ENCODE peak calls at places on chromosomes 13 and 19, in four cellular contexts. One of them, this sample, is unnamed.

GRCh38 chr19:17779281-17779930 is 15.5 kb upstream of the B3GNT3 start:
- DNase-seq in stomach: no peak
- DNase-seq in body of pancreas: no peak
- DNase-seq in IMR-90: peak
- DNase-seq in this sample: peak

GRCh38 chr19:13001166-13001501 is 5.9 kb downstream of the NFIX start:
- DNase-seq in IMR-90: no peak
- DNase-seq in body of pancreas: no peak
- DNase-seq in stomach: no peak
- DNase-seq in this sample: no peak

GRCh38 chr13:37136187-37136586 is 30.7 kb upstream of the CSNK1A1L start:
- DNase-seq in stomach: no peak
- DNase-seq in IMR-90: peak
- DNase-seq in body of pancreas: no peak
- DNase-seq in this sample: peak

GRCh38 chr19:38319421-38320258 is at the start of gene KCNK6:
- DNase-seq in IMR-90: no peak
- DNase-seq in body of pancreas: peak
- DNase-seq in stomach: peak
- DNase-seq in this sample: peak

GRCh38 chr13:111211789-111212516 is 96.8 kb downstream of the ARHGEF7 start:
- DNase-seq in stomach: no peak
- DNase-seq in body of pancreas: no peak
- DNase-seq in IMR-90: peak
- DNase-seq in this sample: peak

GRCh38 chr13:27644302-27644701 is 22.6 kb downstream of the POLR1D start:
- DNase-seq in IMR-90: peak
- DNase-seq in stomach: no peak
- DNase-seq in body of pancreas: no peak
- DNase-seq in this sample: peak

GRCh38 chr13:44307255-44307654 is 66.4 kb upstream of the SERP2 start:
- DNase-seq in IMR-90: peak
- DNase-seq in stomach: no peak
- DNase-seq in body of pancreas: no peak
- DNase-seq in this sample: no peak

GRCh38 chr13:111976474-111977183 is 90.3 kb upstream of the SOX1 start:
- DNase-seq in stomach: no peak
- DNase-seq in IMR-90: no peak
- DNase-seq in body of pancreas: no peak
- DNase-seq in this sample: no peak

GRCh38 chr13:42539670-42540069 is 34.3 kb upstream of the TNFSF11 start:
- DNase-seq in body of pancreas: no peak
- DNase-seq in stomach: no peak
- DNase-seq in IMR-90: no peak
- DNase-seq in this sample: peak

GRCh38 chr13:80884031-80884785 is 543.3 kb upstream of the SPRY2 start:
- DNase-seq in body of pancreas: no peak
- DNase-seq in IMR-90: no peak
- DNase-seq in stomach: no peak
- DNase-seq in this sample: no peak

GRCh38 chr13:109647046-109647445 is 139.3 kb downstream of the IRS2 start:
- DNase-seq in stomach: no peak
- DNase-seq in IMR-90: no peak
- DNase-seq in body of pancreas: no peak
- DNase-seq in this sample: peak

GRCh38 chr13:69857188-69857821 is 250.3 kb upstream of the ATXN8OS start:
- DNase-seq in body of pancreas: no peak
- DNase-seq in stomach: no peak
- DNase-seq in IMR-90: peak
- DNase-seq in this sample: peak

GRCh38 chr13:108426893-108427292 is 157.4 kb downstream of the TNFSF13B start:
- DNase-seq in IMR-90: no peak
- DNase-seq in body of pancreas: no peak
- DNase-seq in stomach: no peak
- DNase-seq in this sample: no peak

GRCh38 chr13:111539791-111540446 is 219.5 kb downstream of the TEX29 start:
- DNase-seq in stomach: no peak
- DNase-seq in IMR-90: no peak
- DNase-seq in body of pancreas: no peak
- DNase-seq in this sample: no peak

GRCh38 chr13:67230774-67231480 is 791 bp upstream of the PCDH9 start:
- DNase-seq in body of pancreas: peak
- DNase-seq in stomach: peak
- DNase-seq in IMR-90: peak
- DNase-seq in this sample: peak

GRCh38 chr13:103386341-103386740 is 320.1 kb upstream of the SLC10A2 start:
- DNase-seq in IMR-90: no peak
- DNase-seq in stomach: no peak
- DNase-seq in body of pancreas: no peak
- DNase-seq in this sample: peak

GRCh38 chr19:29528946-29529645 is 3.3 kb downstream of the VSTM2B start:
- DNase-seq in body of pancreas: no peak
- DNase-seq in stomach: no peak
- DNase-seq in IMR-90: no peak
- DNase-seq in this sample: no peak

GRCh38 chr19:16074488-16075365 is 1.6 kb upstream of the TPM4 start:
- DNase-seq in stomach: no peak
- DNase-seq in body of pancreas: no peak
- DNase-seq in IMR-90: no peak
- DNase-seq in this sample: no peak

GRCh38 chr19:7482584-7483439 is 6.0 kb downstream of the PEX11G start:
- DNase-seq in IMR-90: no peak
- DNase-seq in body of pancreas: no peak
- DNase-seq in stomach: no peak
- DNase-seq in this sample: no peak

GRCh38 chr19:567296-567900 is 5.0 kb upstream of the BSG start:
- DNase-seq in IMR-90: no peak
- DNase-seq in stomach: no peak
- DNase-seq in body of pancreas: no peak
- DNase-seq in this sample: no peak

GRCh38 chr19:11597202-11598102 is at the start of gene ZNF627:
- DNase-seq in body of pancreas: peak
- DNase-seq in stomach: peak
- DNase-seq in IMR-90: peak
- DNase-seq in this sample: peak
- TF ChIP-seq CTCF in body of pancreas: peak
- TF ChIP-seq CTCF in stomach: peak
- TF ChIP-seq CTCF in IMR-90: peak
- TF ChIP-seq CTCF in this sample: peak

GRCh38 chr13:51773515-51773914 is 30.4 kb downstream of the DHRS12 start:
- DNase-seq in IMR-90: no peak
- DNase-seq in stomach: no peak
- DNase-seq in body of pancreas: no peak
- DNase-seq in this sample: no peak
- H3K4me3 ChIP-seq in IMR-90: no peak
- H3K4me3 ChIP-seq in stomach: no peak
- H3K4me3 ChIP-seq in body of pancreas: no peak
- H3K4me3 ChIP-seq in this sample: no peak

GRCh38 chr13:41384749-41385503 is 72.4 kb upstream of the RGCC start:
- DNase-seq in stomach: no peak
- DNase-seq in body of pancreas: no peak
- DNase-seq in IMR-90: peak
- DNase-seq in this sample: peak
- TF ChIP-seq CTCF in stomach: peak
- TF ChIP-seq CTCF in body of pancreas: peak
- TF ChIP-seq CTCF in IMR-90: peak
- TF ChIP-seq CTCF in this sample: peak

DNA sequence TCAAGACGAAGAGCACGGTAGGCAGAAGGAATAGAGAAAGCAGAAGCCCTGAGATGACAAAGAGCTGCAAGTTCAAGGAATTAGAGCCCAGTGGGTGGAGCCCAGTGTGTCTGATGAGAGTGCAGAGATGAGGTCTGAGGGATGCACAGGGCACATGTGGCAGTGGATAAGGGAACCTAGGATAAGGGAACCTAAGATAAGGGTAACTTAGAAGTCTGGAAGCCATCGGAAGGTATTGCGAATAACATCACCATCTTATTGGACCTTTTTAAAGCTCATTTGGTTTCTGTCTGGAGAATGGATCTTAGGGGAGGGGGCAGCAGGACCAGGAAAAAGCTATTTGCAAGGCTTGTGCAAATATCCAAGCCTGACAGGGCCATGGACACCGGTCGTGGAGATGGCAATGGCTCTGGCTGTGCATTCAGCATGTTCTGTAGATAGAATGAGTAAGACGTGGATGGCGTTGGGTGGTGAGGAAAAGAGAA is 1.3 kb downstream of the FPR3 start:
- DNase-seq in stomach: no peak
- DNase-seq in body of pancreas: no peak
- DNase-seq in IMR-90: no peak
- DNase-seq in this sample: no peak
- H3K4me3 ChIP-seq in stomach: no peak
- H3K4me3 ChIP-seq in body of pancreas: no peak
- H3K4me3 ChIP-seq in IMR-90: no peak
- H3K4me3 ChIP-seq in this sample: no peak

DNA sequence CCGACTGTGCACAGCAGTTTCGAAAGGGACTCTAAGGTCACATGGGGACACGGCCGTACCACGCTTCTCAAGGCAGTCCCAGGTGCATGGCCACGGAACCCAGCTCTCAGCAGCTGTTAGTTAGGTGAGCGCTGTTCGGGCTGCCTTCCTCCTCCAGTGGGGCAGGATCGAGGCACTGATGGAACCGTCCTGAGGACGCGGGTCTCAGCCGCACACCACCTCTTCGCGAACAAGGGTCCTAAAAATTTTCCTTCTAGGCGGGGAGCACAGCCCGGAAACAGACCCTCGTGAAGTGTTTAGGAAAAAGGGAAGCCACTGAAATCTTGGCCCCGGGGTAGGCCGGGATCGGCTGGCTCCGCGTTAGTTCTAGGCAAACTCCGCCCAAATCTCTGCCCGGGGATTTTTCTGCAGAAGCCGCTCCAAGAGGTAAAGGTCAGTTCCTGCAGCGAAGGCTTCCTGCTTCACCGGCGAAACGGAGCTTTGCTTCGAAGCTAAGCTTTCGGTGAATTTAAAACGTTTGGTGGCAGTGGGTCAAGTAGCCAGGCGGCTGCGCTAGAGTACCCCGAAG is 752 bp downstream of the GJB2 start:
- DNase-seq in IMR-90: no peak
- DNase-seq in body of pancreas: peak
- DNase-seq in stomach: peak
- DNase-seq in this sample: peak
- TF ChIP-seq CTCF in IMR-90: no peak
- TF ChIP-seq CTCF in body of pancreas: no peak
- TF ChIP-seq CTCF in stomach: no peak
- TF ChIP-seq CTCF in this sample: no peak

GRCh38 chr19:35105411-35106290 is 10.0 kb upstream of the FXYD3 start:
- DNase-seq in stomach: no peak
- DNase-seq in IMR-90: no peak
- DNase-seq in body of pancreas: no peak
- DNase-seq in this sample: no peak
- H3K4me3 ChIP-seq in stomach: no peak
- H3K4me3 ChIP-seq in IMR-90: no peak
- H3K4me3 ChIP-seq in body of pancreas: no peak
- H3K4me3 ChIP-seq in this sample: no peak

DNA sequence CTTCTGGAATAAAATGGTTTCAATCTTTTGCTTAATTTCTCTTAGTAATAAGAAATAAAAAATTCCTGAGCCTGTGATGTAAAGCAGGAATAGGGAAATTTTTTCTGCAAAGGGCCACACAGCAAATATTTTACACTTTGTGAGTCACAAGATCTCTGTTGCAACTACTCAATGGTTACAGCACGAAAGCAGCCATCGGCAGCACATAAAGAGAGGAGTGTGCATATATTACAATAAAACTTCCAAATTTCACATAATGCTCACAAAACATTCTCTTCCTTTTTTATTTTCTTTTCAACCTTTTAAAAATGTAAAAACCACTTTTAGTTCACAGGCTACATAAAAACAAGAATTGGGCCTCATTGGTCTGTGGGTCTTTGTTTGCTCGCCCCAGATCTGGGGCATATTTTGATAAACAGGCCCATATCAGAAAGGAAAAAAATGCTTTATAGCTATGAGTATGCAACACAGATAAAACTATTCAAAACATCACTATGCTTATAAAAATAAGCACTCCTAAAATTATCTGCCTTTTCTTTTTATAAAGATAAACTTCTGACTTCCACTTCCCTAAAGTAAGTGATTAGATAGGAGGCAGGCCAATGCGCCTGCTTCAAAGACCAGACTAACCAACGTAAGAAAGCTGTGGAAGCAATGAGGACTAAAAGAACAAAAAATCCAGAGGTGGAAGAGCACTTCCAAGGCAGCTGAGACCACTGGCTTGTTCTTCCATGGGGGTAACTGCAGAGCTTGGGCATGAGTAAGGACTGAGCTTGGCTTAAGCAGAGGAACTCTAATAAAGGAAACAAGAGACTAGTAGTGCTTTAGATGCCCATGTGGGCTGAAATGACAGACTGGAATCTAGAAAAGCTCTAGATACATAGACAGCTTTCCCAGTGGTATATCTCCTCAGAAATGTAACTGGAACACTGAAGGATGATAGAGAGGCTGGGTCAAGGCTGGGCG is 26.4 kb downstream of the MYCBP2 start:
- DNase-seq in stomach: no peak
- DNase-seq in body of pancreas: no peak
- DNase-seq in IMR-90: peak
- DNase-seq in this sample: peak
- TF ChIP-seq CTCF in stomach: no peak
- TF ChIP-seq CTCF in body of pancreas: no peak
- TF ChIP-seq CTCF in IMR-90: no peak
- TF ChIP-seq CTCF in this sample: no peak

GRCh38 chr19:1882786-1883692 is 2.3 kb downstream of the ABHD17A start:
- DNase-seq in IMR-90: no peak
- DNase-seq in body of pancreas: no peak
- DNase-seq in stomach: no peak
- DNase-seq in this sample: no peak
- H3K4me3 ChIP-seq in IMR-90: peak
- H3K4me3 ChIP-seq in body of pancreas: no peak
- H3K4me3 ChIP-seq in stomach: peak
- H3K4me3 ChIP-seq in this sample: peak

DNA sequence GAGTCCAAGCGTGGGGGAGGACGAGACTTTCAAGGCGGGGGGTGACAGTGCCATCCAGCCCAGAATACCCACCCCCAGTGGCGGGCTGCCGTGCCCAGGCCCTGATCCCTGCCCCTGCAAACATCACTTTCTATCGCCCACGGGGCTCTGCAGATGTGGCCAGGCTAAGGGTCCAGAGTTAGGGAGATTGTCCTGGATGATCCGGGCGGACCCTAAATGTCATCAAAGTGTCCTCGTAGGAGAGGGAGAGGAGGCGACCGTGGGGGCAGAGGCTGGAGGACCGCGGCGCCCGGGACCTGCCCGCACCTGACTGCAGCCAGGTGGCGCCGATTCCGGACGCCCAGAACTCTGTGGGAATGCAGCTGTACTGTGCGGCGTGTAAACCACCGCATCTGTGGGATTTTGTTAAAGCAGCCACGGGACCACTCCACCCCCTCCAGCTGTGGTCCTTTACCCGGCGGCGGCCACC is 32.4 kb downstream of the GJA3 start:
- DNase-seq in IMR-90: no peak
- DNase-seq in stomach: peak
- DNase-seq in body of pancreas: peak
- DNase-seq in this sample: no peak
- TF ChIP-seq CTCF in IMR-90: no peak
- TF ChIP-seq CTCF in stomach: peak
- TF ChIP-seq CTCF in body of pancreas: peak
- TF ChIP-seq CTCF in this sample: no peak

GRCh38 chr13:41465965-41466364 is 8.6 kb downstream of the RGCC start:
- DNase-seq in IMR-90: no peak
- DNase-seq in body of pancreas: no peak
- DNase-seq in stomach: no peak
- DNase-seq in this sample: no peak
- H3K4me3 ChIP-seq in IMR-90: no peak
- H3K4me3 ChIP-seq in body of pancreas: no peak
- H3K4me3 ChIP-seq in stomach: no peak
- H3K4me3 ChIP-seq in this sample: no peak

This sample was measured in fibroblast of the aortic adventitia.